ENCODE peak calls at places on chromosomes 6 and 20, in seven cellular contexts. One of them, this sample, is unnamed.
A peak's percentile ranks its signal among the peaks of the same experiment; 100 is the strongest.

GRCh38 chr6:22756365-22756764 is 187.0 kb downstream of the HDGFL1 start:
- DNase-seq in heart left ventricle: no peak
- DNase-seq in spleen: no peak
- DNase-seq in sigmoid colon: no peak
- DNase-seq in HepG2: no peak
- DNase-seq in tibial nerve: no peak
- DNase-seq in body of pancreas: no peak
- DNase-seq in this sample: no peak

GRCh38 chr20:50601511-50602431 is 89.6 kb downstream of the RIPOR3 start:
- DNase-seq in spleen: no peak
- DNase-seq in sigmoid colon: no peak
- DNase-seq in body of pancreas: no peak
- DNase-seq in HepG2: no peak
- DNase-seq in tibial nerve: no peak
- DNase-seq in heart left ventricle: no peak
- DNase-seq in this sample: no peak

GRCh38 chr6:88538849-88539571 is 372.9 kb upstream of the CNR1 start:
- DNase-seq in HepG2: no peak
- DNase-seq in heart left ventricle: no peak
- DNase-seq in body of pancreas: no peak
- DNase-seq in spleen: no peak
- DNase-seq in tibial nerve: no peak
- DNase-seq in sigmoid colon: no peak
- DNase-seq in this sample: no peak

GRCh38 chr6:105849741-105850140 is 236.4 kb upstream of the PRDM1 start:
- DNase-seq in spleen: no peak
- DNase-seq in sigmoid colon: no peak
- DNase-seq in HepG2: no peak
- DNase-seq in heart left ventricle: no peak
- DNase-seq in body of pancreas: no peak
- DNase-seq in tibial nerve: no peak
- DNase-seq in this sample: no peak

GRCh38 chr20:21396045-21396893 is 1.1 kb downstream of the NKX2-4 start:
- DNase-seq in tibial nerve: no peak
- DNase-seq in HepG2: no peak
- DNase-seq in body of pancreas: no peak
- DNase-seq in spleen: no peak
- DNase-seq in sigmoid colon: no peak
- DNase-seq in heart left ventricle: no peak
- DNase-seq in this sample: no peak

GRCh38 chr6:106724848-106725247 is 95.5 kb downstream of the QRSL1 start:
- DNase-seq in body of pancreas: peak; percentile 42
- DNase-seq in tibial nerve: no peak
- DNase-seq in sigmoid colon: no peak
- DNase-seq in spleen: no peak
- DNase-seq in heart left ventricle: no peak
- DNase-seq in HepG2: no peak
- DNase-seq in this sample: no peak

GRCh38 chr6:149228276-149228962 is 89.1 kb upstream of the TAB2 start:
- DNase-seq in heart left ventricle: no peak
- DNase-seq in spleen: no peak
- DNase-seq in HepG2: no peak
- DNase-seq in sigmoid colon: no peak
- DNase-seq in body of pancreas: no peak
- DNase-seq in tibial nerve: no peak
- DNase-seq in this sample: no peak

GRCh38 chr6:162181741-162182401 is 545.7 kb downstream of the PRKN start:
- DNase-seq in HepG2: no peak
- DNase-seq in sigmoid colon: no peak
- DNase-seq in body of pancreas: no peak
- DNase-seq in spleen: no peak
- DNase-seq in tibial nerve: no peak
- DNase-seq in heart left ventricle: no peak
- DNase-seq in this sample: no peak

GRCh38 chr6:26071135-26071534 is 16.1 kb upstream of the HFE start:
- DNase-seq in heart left ventricle: no peak
- DNase-seq in tibial nerve: no peak
- DNase-seq in HepG2: no peak
- DNase-seq in spleen: no peak
- DNase-seq in sigmoid colon: no peak
- DNase-seq in body of pancreas: peak; percentile 71
- DNase-seq in this sample: no peak

GRCh38 chr20:64093013-64093503 is 8.9 kb upstream of the LKAAEAR1 start:
- DNase-seq in HepG2: peak; percentile 64
- DNase-seq in sigmoid colon: no peak
- DNase-seq in tibial nerve: no peak
- DNase-seq in spleen: no peak
- DNase-seq in body of pancreas: no peak
- DNase-seq in heart left ventricle: no peak
- DNase-seq in this sample: no peak

GRCh38 chr20:34586488-34587163 is 28.1 kb downstream of the MAP1LC3A start:
- DNase-seq in body of pancreas: no peak
- DNase-seq in heart left ventricle: no peak
- DNase-seq in sigmoid colon: no peak
- DNase-seq in HepG2: peak; percentile 36
- DNase-seq in spleen: no peak
- DNase-seq in tibial nerve: no peak
- DNase-seq in this sample: no peak

GRCh38 chr6:137033828-137034227 is 10.9 kb downstream of the IL20RA start:
- DNase-seq in body of pancreas: no peak
- DNase-seq in tibial nerve: no peak
- DNase-seq in HepG2: peak; percentile 30
- DNase-seq in heart left ventricle: no peak
- DNase-seq in spleen: no peak
- DNase-seq in sigmoid colon: no peak
- DNase-seq in this sample: no peak

GRCh38 chr6:83067448-83068413 is at the start of gene DOP1A:
- DNase-seq in tibial nerve: peak; percentile 95
- DNase-seq in heart left ventricle: peak; percentile 98
- DNase-seq in spleen: peak; percentile 100
- DNase-seq in body of pancreas: peak; percentile 97
- DNase-seq in HepG2: peak; percentile 86
- DNase-seq in sigmoid colon: peak; percentile 97
- DNase-seq in this sample: no peak
- H3K4me1 ChIP-seq in tibial nerve: peaks cover 9% of the 10 kb centered on the region
- H3K4me1 ChIP-seq in heart left ventricle: peaks cover 12% of the 10 kb centered on the region
- H3K4me1 ChIP-seq in spleen: peaks cover 33% of the 10 kb centered on the region
- H3K4me1 ChIP-seq in body of pancreas: peaks cover 44% of the 10 kb centered on the region
- H3K4me1 ChIP-seq in HepG2: peaks cover 30% of the 10 kb centered on the region
- H3K4me1 ChIP-seq in sigmoid colon: peaks cover 24% of the 10 kb centered on the region
- H3K4me1 ChIP-seq in this sample: peaks cover 45% of the 10 kb centered on the region

DNA sequence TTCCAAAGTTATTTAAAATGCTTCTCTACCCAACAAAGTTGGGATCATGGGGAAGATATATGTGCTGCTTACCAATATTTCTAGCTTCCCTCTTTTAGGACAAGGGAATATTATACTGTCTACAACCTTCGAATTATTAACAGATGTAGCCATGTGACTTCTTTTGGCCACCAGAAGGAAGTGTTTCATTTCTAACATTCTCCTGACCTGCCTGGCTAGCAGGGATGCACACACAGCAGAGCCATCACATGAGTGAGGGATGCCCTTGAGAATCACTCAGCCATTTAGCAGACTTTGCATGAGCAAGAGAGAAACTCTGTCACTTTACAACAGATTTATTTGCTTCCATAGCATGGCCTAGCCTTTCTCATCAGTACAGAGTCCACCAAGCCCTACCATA is 230.7 kb upstream of the MARCKS start:
- DNase-seq in spleen: no peak
- DNase-seq in body of pancreas: no peak
- DNase-seq in heart left ventricle: no peak
- DNase-seq in tibial nerve: no peak
- DNase-seq in sigmoid colon: no peak
- DNase-seq in HepG2: no peak
- DNase-seq in this sample: no peak
- TF ChIP-seq POLR2A in spleen: no peak
- TF ChIP-seq POLR2A in body of pancreas: no peak
- TF ChIP-seq POLR2A in heart left ventricle: no peak
- TF ChIP-seq POLR2A in tibial nerve: no peak
- TF ChIP-seq POLR2A in sigmoid colon: no peak
- TF ChIP-seq POLR2A in HepG2: no peak
- TF ChIP-seq POLR2A in this sample: no peak

GRCh38 chr20:36887779-36888133 is 11.8 kb downstream of the TLDC2 start:
- DNase-seq in sigmoid colon: no peak
- DNase-seq in body of pancreas: no peak
- DNase-seq in tibial nerve: no peak
- DNase-seq in spleen: no peak
- DNase-seq in heart left ventricle: no peak
- DNase-seq in HepG2: no peak
- DNase-seq in this sample: no peak
- H3K4me3 ChIP-seq in sigmoid colon: no peak overlapping the region
- H3K4me3 ChIP-seq in body of pancreas: no peak overlapping the region
- H3K4me3 ChIP-seq in tibial nerve: no peak overlapping the region
- H3K4me3 ChIP-seq in spleen: no peak overlapping the region
- H3K4me3 ChIP-seq in heart left ventricle: no peak overlapping the region
- H3K4me3 ChIP-seq in HepG2: no peak overlapping the region
- H3K4me3 ChIP-seq in this sample: no peak overlapping the region

GRCh38 chr6:32108727-32109113 is 418 bp downstream of the TNXB start:
- DNase-seq in sigmoid colon: no peak
- DNase-seq in spleen: no peak
- DNase-seq in tibial nerve: no peak
- DNase-seq in body of pancreas: no peak
- DNase-seq in heart left ventricle: no peak
- DNase-seq in HepG2: no peak
- DNase-seq in this sample: peak; percentile 88
- H3K4me1 ChIP-seq in sigmoid colon: peaks cover 70% of the 10 kb centered on the region
- H3K4me1 ChIP-seq in spleen: peaks cover 24% of the 10 kb centered on the region
- H3K4me1 ChIP-seq in tibial nerve: peaks cover 63% of the 10 kb centered on the region
- H3K4me1 ChIP-seq in body of pancreas: peaks cover 26% of the 10 kb centered on the region
- H3K4me1 ChIP-seq in heart left ventricle: peaks cover 44% of the 10 kb centered on the region
- H3K4me1 ChIP-seq in HepG2: peaks cover 10% of the 10 kb centered on the region
- H3K4me1 ChIP-seq in this sample: peaks cover 90% of the 10 kb centered on the region

DNA sequence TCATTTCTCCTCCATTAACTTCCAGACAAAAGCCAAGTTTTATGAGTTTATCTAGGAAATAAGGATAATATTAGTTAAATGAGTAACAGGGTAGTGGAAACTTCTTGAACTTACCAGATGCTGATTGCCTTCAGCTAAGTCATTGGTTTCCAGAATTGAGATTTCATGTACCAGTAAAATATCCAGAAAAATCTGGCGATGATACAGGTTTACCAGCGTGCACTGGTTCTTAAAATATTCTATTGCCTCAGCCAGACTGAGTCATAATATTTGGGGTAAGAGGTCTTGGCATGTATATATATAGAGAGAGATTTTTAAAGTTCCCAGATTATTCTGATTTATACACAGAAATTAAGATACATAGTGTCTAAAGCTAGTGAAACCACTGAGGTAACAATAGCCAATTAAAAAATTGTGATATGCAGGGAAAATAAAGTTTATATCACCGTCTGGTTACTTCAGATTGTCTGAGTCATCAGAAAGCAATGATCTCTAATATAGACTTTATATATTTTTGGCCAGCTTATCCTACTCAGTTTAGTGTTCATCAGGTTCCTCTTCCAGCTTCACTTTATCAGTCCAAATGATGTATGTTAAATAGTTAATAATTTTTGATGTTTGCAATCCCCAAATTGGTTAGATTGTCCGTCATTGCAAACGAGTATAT is 39.5 kb upstream of the SDHAF4 start:
- DNase-seq in tibial nerve: no peak
- DNase-seq in spleen: no peak
- DNase-seq in sigmoid colon: no peak
- DNase-seq in heart left ventricle: no peak
- DNase-seq in HepG2: no peak
- DNase-seq in body of pancreas: no peak
- DNase-seq in this sample: no peak
- TF ChIP-seq POLR2A in tibial nerve: no peak
- TF ChIP-seq POLR2A in spleen: no peak
- TF ChIP-seq POLR2A in sigmoid colon: no peak
- TF ChIP-seq POLR2A in heart left ventricle: no peak
- TF ChIP-seq POLR2A in HepG2: no peak
- TF ChIP-seq POLR2A in body of pancreas: no peak
- TF ChIP-seq POLR2A in this sample: no peak

DNA sequence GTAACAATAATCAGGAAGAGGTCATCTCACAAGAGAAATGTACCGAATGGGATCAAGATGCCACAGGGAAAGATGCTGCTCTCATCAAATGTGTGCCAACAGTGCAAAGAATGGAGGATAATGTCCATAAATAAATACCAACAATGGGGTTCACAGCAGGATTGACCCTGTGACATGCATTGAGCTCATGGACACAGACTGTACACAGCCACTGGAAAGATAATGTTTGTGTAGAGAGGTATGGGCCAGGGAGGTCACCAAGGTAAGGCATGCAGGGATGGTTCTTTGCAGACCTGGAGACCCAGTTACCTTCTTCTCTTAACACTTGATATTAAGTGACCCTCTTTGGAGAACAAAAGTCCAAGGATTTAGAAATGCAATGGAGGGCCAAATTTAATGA is 1.5 kb downstream of the AGPAT1 start:
- DNase-seq in HepG2: no peak
- DNase-seq in body of pancreas: no peak
- DNase-seq in sigmoid colon: no peak
- DNase-seq in spleen: no peak
- DNase-seq in tibial nerve: no peak
- DNase-seq in heart left ventricle: no peak
- DNase-seq in this sample: no peak
- H3K4me3 ChIP-seq in HepG2: peak overlapping the region; percentile 98
- H3K4me3 ChIP-seq in body of pancreas: no peak overlapping the region
- H3K4me3 ChIP-seq in sigmoid colon: no peak overlapping the region
- H3K4me3 ChIP-seq in spleen: no peak overlapping the region
- H3K4me3 ChIP-seq in tibial nerve: no peak overlapping the region
- H3K4me3 ChIP-seq in heart left ventricle: peak overlapping the region; percentile 81
- H3K4me3 ChIP-seq in this sample: no peak overlapping the region

DNA sequence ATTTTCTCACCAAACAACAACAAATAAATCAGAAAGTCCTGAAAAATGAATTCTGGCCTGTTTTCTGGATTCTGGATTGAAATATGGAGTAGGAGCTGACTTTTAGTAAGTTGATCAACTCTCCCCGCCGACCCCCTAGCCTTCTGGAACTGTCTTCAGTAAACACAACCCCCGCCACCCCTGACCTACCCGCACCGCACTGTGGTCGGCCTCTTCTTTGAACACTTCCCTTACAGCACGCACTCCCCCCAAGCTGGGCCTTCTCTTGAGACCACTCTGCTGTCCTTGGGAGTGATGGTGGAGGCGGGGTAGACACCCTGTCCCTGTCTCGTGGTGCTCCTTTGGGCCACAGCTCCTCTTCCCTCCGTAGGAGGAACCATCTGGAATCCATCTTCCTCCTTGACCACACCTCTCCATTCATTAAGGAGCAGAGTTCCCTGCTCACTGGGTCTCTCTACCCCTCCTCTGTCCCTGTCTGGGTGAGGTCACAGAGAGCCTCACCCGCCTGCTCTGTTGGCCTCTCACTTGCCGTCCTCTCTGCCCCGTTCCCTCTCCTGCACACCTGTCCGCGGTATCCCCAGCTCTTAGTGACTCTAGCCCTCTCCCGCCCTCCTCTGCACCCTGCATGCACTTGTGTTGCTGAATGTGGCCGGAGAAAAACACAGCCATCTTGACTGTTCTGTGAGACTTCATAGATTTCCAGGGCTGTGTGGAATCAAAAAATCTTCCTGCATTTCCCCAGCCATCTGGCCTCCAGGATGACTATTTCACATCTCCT is 19.1 kb downstream of the SYNJ2 start:
- DNase-seq in spleen: peak; percentile 49
- DNase-seq in sigmoid colon: no peak
- DNase-seq in heart left ventricle: no peak
- DNase-seq in body of pancreas: no peak
- DNase-seq in tibial nerve: no peak
- DNase-seq in HepG2: no peak
- DNase-seq in this sample: no peak
- H3K4me1 ChIP-seq in spleen: no peaks in the 10 kb centered on the region
- H3K4me1 ChIP-seq in sigmoid colon: peaks cover 55% of the 10 kb centered on the region
- H3K4me1 ChIP-seq in heart left ventricle: peaks cover 16% of the 10 kb centered on the region
- H3K4me1 ChIP-seq in body of pancreas: peaks cover 64% of the 10 kb centered on the region
- H3K4me1 ChIP-seq in tibial nerve: peaks cover 21% of the 10 kb centered on the region
- H3K4me1 ChIP-seq in HepG2: peaks cover 97% of the 10 kb centered on the region
- H3K4me1 ChIP-seq in this sample: peaks cover 32% of the 10 kb centered on the region

GRCh38 chr6:129645371-129646139 is 64.4 kb downstream of the ARHGAP18 start:
- DNase-seq in HepG2: peak; percentile 58
- DNase-seq in spleen: no peak
- DNase-seq in sigmoid colon: no peak
- DNase-seq in heart left ventricle: no peak
- DNase-seq in tibial nerve: no peak
- DNase-seq in body of pancreas: no peak
- DNase-seq in this sample: no peak
- TF ChIP-seq POLR2A in HepG2: no peak
- TF ChIP-seq POLR2A in spleen: no peak
- TF ChIP-seq POLR2A in sigmoid colon: no peak
- TF ChIP-seq POLR2A in heart left ventricle: no peak
- TF ChIP-seq POLR2A in tibial nerve: no peak
- TF ChIP-seq POLR2A in body of pancreas: no peak
- TF ChIP-seq POLR2A in this sample: no peak